ENCODE peak calls at places on chromosomes 1 and 21, in eight cellular contexts. X, T, M, C, W, L, S and Q are unnamed samples.

GRCh38 chr1:109807822-109808680 is 44.3 kb upstream of the EPS8L3 start:
- DNase-seq in W (no peak), C (peak), T (peak), L (no peak), M (no peak), X (no peak), S (no peak), Q (peak)

GRCh38 chr21:41439245-41439644 is 13.2 kb downstream of the MX1 start:
- DNase-seq in X (no peak), M (no peak), W (no peak), T (peak), S (no peak), C (no peak), L (no peak), Q (no peak)

GRCh38 chr1:234170622-234171021 is 202.6 kb upstream of the COA6 start:
- DNase-seq in X (no peak), L (no peak), M (no peak), W (no peak), T (no peak), S (no peak), C (no peak), Q (no peak)

GRCh38 chr1:42186172-42186571 is 21.6 kb upstream of the GUCA2A start:
- DNase-seq in C (peak), W (no peak), M (no peak), S (no peak), X (no peak), T (peak), L (no peak), Q (peak)

GRCh38 chr21:31173881-31174555 is 135.7 kb upstream of the KRTAP19-8 start:
- DNase-seq in W (no peak), L (no peak), T (no peak), S (peak), C (peak), X (peak), M (peak), Q (no peak)

GRCh38 chr1:159999204-159999603 is 32.6 kb downstream of the PIGM start:
- DNase-seq in T (no peak), M (no peak), W (no peak), C (no peak), X (no peak), S (peak), L (no peak), Q (peak)

GRCh38 chr1:2786329-2787162 is 14.9 kb downstream of the TTC34 start:
- DNase-seq in S (no peak), L (peak), T (no peak), X (peak), W (peak), C (no peak), M (peak), Q (no peak)

GRCh38 chr1:175193339-175193950 is 869 bp upstream of the KIAA0040 start:
- DNase-seq in S (no peak), L (peak), C (no peak), T (no peak), X (peak), M (no peak), W (peak), Q (peak)

GRCh38 chr1:64687725-64688285 is 57.1 kb upstream of the RAVER2 start:
- DNase-seq in W (peak), C (peak), S (peak), T (peak), L (no peak), X (peak), M (no peak), Q (peak)

GRCh38 chr1:93908394-93909145 is 660 bp downstream of the GCLM start:
- DNase-seq in W (peak), C (no peak), T (no peak), X (peak), L (peak), S (peak), M (peak), Q (peak)

GRCh38 chr21:38351176-38351959 is 94.6 kb downstream of the KCNJ15 start:
- DNase-seq in T (peak), X (no peak), M (no peak), W (no peak), C (no peak), S (no peak), L (no peak), Q (no peak)

GRCh38 chr1:176858421-176858916 is 306.0 kb downstream of the ASTN1 start:
- DNase-seq in M (no peak), C (no peak), L (no peak), T (no peak), S (no peak), X (no peak), W (no peak), Q (no peak)

GRCh38 chr1:183419399-183419798 is 1.2 kb upstream of the NMNAT2 start:
- DNase-seq in C (no peak), W (no peak), T (no peak), M (no peak), S (no peak), L (no peak), X (no peak), Q (no peak)

GRCh38 chr1:207883660-207884245 is 27.2 kb downstream of the CD34 start:
- DNase-seq in X (no peak), C (no peak), W (no peak), T (no peak), L (no peak), S (no peak), M (no peak), Q (no peak)

GRCh38 chr1:224683981-224684380 is 67.9 kb downstream of the CNIH3 start:
- DNase-seq in W (no peak), S (no peak), X (no peak), C (no peak), L (no peak), M (no peak), T (no peak), Q (no peak)

GRCh38 chr1:110229348-110230001 is 19.4 kb downstream of the KCNC4 start:
- DNase-seq in W (no peak), L (peak), M (no peak), S (peak), X (no peak), C (no peak), T (no peak), Q (peak)

GRCh38 chr1:161209790-161210409 is 5.2 kb upstream of the FCER1G start:
- DNase-seq in M (peak), C (peak), W (peak), X (peak), T (peak), L (peak), S (peak), Q (peak)

GRCh38 chr1:9280015-9280860 is 12.5 kb upstream of the SPSB1 start:
- DNase-seq in M (no peak), C (peak), W (no peak), S (peak), L (peak), X (peak), T (peak), Q (peak)

GRCh38 chr21:29155118-29155932 is 24.9 kb downstream of the MAP3K7CL start:
- DNase-seq in L (peak), M (no peak), C (peak), W (no peak), T (peak), S (peak), X (no peak), Q (peak)

GRCh38 chr1:162930532-162931438 is 69.8 kb upstream of the CCDC190 start:
- DNase-seq in W (no peak), M (no peak), S (no peak), X (no peak), C (no peak), L (no peak), T (no peak), Q (no peak)

GRCh38 chr21:43318841-43319781 is 107.8 kb downstream of the SIK1 start:
- DNase-seq in T (peak), W (no peak), X (no peak), S (peak), L (no peak), C (peak), M (no peak), Q (peak)

GRCh38 chr1:109630081-109630880 is 10.6 kb downstream of the AMPD2 start:
- DNase-seq in W (no peak), C (no peak), X (no peak), S (no peak), L (peak), T (no peak), M (no peak), Q (no peak)

GRCh38 chr1:107449326-107449725 is 308.5 kb downstream of the NTNG1 start:
- DNase-seq in S (no peak), C (no peak), L (peak), W (no peak), M (no peak), T (no peak), X (no peak), Q (no peak)

GRCh38 chr1:197178998-197179397 is 32.5 kb upstream of the ASPM start:
- DNase-seq in M (no peak), T (peak), W (no peak), S (peak), X (no peak), C (peak), L (no peak), Q (no peak)

GRCh38 chr1:37945743-37946702 is 830 bp downstream of the INPP5B start:
- DNase-seq in W (peak), C (peak), M (peak), X (peak), S (peak), T (peak), L (peak), Q (no peak)

DNA sequence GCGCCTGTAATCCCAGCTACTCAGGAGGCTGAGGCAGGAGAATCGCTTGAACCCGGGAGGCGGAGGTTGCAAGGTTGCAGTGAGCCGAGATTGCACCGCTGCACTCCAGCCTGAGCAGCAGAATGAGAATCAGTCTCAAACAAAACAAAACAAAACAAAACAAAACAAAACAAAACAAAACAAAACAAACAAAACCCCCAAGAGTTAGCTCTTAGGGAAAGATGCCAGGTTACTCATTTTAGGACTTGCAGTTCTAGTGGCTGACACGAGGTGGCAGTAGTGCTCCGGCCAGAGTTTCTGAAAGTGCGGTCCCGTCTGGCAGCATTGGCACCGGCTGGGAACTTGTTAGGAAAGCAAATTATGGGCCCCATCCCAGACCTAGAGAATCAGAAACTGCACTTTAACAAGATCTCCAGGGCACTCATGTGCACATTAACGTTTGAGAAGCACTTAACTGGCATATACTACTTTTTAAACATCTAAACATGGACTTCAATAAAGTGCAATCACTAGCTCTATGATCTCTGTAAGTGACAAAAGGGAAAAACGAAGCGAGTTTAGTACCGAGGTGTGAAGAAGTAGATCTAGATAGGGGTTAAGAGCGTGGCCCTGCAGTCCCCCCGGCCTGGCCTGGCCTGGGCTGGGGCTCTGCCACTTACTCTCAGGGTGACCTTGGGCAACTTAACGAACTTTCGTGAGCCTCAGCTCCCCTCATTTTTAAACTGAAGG is 41.9 kb upstream of the TNFRSF1B start:
- DNase-seq in X (peak), T (peak), M (peak), W (peak), L (peak), C (peak), S (peak), Q (peak)
- TF ChIP-seq CTCF in X (peak), T (peak), M (peak), W (peak), L (peak), C (peak), S (peak), Q (peak)

DNA sequence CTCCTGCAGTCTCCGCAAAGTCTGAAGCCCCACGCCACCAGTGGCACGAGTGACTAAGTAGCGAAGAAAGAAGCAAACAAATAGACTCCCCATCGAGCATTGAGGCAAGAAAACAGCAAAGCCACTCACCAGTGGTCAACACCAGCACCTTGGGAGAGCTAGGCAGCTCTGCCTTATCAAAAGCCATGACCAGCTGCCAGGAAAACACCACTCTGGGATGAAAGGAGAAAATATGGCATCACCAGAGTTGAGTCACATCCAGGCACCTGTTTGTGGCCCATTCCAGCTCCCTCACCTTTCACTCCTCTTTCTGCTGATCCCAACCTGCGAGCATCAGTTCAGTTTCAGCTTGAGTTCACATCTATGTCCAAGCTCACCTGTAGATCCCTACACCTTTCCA is 17.2 kb downstream of the PDZK1 start:
- DNase-seq in X (no peak), L (no peak), M (no peak), S (no peak), W (no peak), C (no peak), T (no peak), Q (peak)
- H3K4me3 ChIP-seq in X (no peak), L (no peak), M (no peak), S (no peak), W (no peak), C (no peak), T (no peak), Q (no peak)

GRCh38 chr1:43938383-43938782 is 4.8 kb downstream of the ARTN start:
- DNase-seq in T (no peak), W (no peak), C (no peak), S (no peak), X (no peak), M (no peak), L (no peak), Q (no peak)
- TF ChIP-seq CTCF in T (no peak), W (no peak), C (no peak), S (no peak), X (no peak), M (no peak), L (no peak), Q (no peak)

GRCh38 chr1:229554886-229555621 is 3.5 kb downstream of the ABCB10 start:
- DNase-seq in M (no peak), X (no peak), T (no peak), S (peak), C (peak), W (no peak), L (no peak), Q (no peak)

GRCh38 chr1:229557214-229557850 is 1.2 kb downstream of the ABCB10 start:
- DNase-seq in M (no peak), C (peak), X (no peak), T (peak), L (no peak), W (no peak), S (peak), Q (peak)

GRCh38 chr1:229558460-229559335 is at the start of gene ABCB10:
- DNase-seq in C (peak), S (peak), M (peak), T (peak), L (peak), X (peak), W (peak), Q (peak)

GRCh38 chr1:229556551-229556950 is 2.0 kb downstream of the ABCB10 start:
- DNase-seq in T (no peak), C (no peak), W (no peak), S (no peak), X (no peak), L (no peak), M (no peak), Q (no peak)

DNA sequence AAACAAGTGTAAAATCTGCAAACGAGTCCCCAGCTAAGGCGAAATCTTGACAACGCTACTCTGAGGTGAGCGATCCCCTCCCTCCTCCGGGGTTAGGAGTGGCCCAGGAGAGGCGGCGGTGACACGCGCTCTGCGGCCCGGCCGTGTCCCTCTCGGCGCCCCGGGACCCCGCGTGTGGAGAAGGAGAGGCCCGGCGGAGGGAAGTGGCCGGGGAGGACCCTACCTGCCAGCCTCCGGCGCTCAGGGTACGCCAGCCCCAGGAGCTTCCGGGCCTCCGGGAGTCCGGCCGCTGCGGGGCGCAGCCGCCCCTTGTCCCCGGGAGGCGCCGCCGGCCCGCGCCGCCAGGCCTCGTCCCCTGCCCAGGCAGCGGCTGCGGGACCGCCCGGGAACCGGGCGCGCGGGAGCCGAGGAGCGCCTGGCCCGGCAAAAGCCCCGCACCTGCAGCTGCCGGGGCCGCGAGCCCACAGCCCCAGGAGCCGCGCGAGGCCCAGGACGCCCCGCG is 543 bp downstream of the ABCB10 start:
- DNase-seq in S (peak), W (peak), C (peak), M (peak), X (peak), L (peak), T (no peak), Q (peak)
- H3K4me3 ChIP-seq in S (peak), W (peak), C (peak), M (peak), X (peak), L (peak), T (peak), Q (peak)